ENCODE peak calls at places on chromosomes 2 and 18, in four cellular contexts. C is KBM-7; O is activated CD4-positive, alpha-beta T cell treated with anti-CD3 and anti-CD28 coated beads, Interleukin-2, amount 50 U/mL, for 1 hour; A is Jurkat, Clone E6-1. R is an unnamed sample.

GRCh38 chr2:9753276-9753600 is 90.0 kb upstream of the TAF1B start:
- DNase-seq in C (peak; percentile 55), O (peak; percentile 47), A (no peak), R (no peak)

GRCh38 chr2:212538156-212539144 is at the start of gene ERBB4:
- DNase-seq in C (peak; percentile 27), O (no peak), A (no peak), R (no peak)

GRCh38 chr2:21822505-21822904 is 698.7 kb downstream of the TDRD15 start:
- DNase-seq in C (no peak), O (no peak), A (no peak), R (no peak)

GRCh38 chr2:144975881-144976280 is 456.0 kb upstream of the ZEB2 start:
- DNase-seq in C (no peak), O (no peak), A (no peak), R (no peak)

GRCh38 chr2:29518988-29519925 is 402.1 kb downstream of the ALK start:
- DNase-seq in C (no peak), O (no peak), A (no peak), R (no peak)

GRCh38 chr18:45373286-45373880 is 241.9 kb upstream of the SLC14A2 start:
- DNase-seq in C (peak; percentile 66), O (no peak), A (no peak), R (no peak)

GRCh38 chr2:216635171-216635570 is 2.0 kb downstream of the IGFBP2 start:
- DNase-seq in C (peak; percentile 29), O (no peak), A (no peak), R (no peak)

GRCh38 chr2:101587251-101587650 is 110.3 kb upstream of the MAP4K4 start:
- DNase-seq in C (no peak), O (no peak), A (no peak), R (no peak)

GRCh38 chr2:64654063-64654811 is 524 bp upstream of the SERTAD2 start:
- DNase-seq in C (peak; percentile 86), O (peak; percentile 59), A (peak; percentile 58), R (peak; percentile 65)

GRCh38 chr18:36009214-36009613 is 36.7 kb downstream of the RMP24 start:
- DNase-seq in C (no peak), O (no peak), A (no peak), R (no peak)

GRCh38 chr18:518081-518480 is 17.6 kb upstream of the COLEC12 start:
- DNase-seq in C (no peak), O (no peak), A (no peak), R (no peak)